ENCODE peak calls at places on chromosomes 1 and 21, in five cellular contexts. One of them, this sample, is unnamed.
A peak's percentile ranks its signal among the peaks of the same experiment; 100 is the strongest.

GRCh38 chr1:26168410-26169167 is at the start of gene C1orf232:
- DNase-seq in DMS153: peak; percentile 65
- DNase-seq in AG10803: no peak
- DNase-seq in WTC11: no peak
- DNase-seq in activated naive CD8-positive, alpha-beta T cell treated with anti-CD3 and anti-CD28 coated beads, Interleukin-2, amount 50 U/mL, for 24 hours: no peak
- DNase-seq in this sample: no peak

GRCh38 chr1:235911876-235912275 is 45.2 kb upstream of the LYST start:
- DNase-seq in activated naive CD8-positive, alpha-beta T cell treated with anti-CD3 and anti-CD28 coated beads, Interleukin-2, amount 50 U/mL, for 24 hours: no peak
- DNase-seq in WTC11: no peak
- DNase-seq in AG10803: no peak
- DNase-seq in DMS153: no peak
- DNase-seq in this sample: no peak

GRCh38 chr1:43936470-43937151 is 3.0 kb downstream of the ARTN start:
- DNase-seq in WTC11: peak; percentile 66
- DNase-seq in activated naive CD8-positive, alpha-beta T cell treated with anti-CD3 and anti-CD28 coated beads, Interleukin-2, amount 50 U/mL, for 24 hours: no peak
- DNase-seq in AG10803: no peak
- DNase-seq in DMS153: no peak
- DNase-seq in this sample: no peak

GRCh38 chr1:178495741-178496409 is 889 bp downstream of the CLEC20A start:
- DNase-seq in WTC11: no peak
- DNase-seq in activated naive CD8-positive, alpha-beta T cell treated with anti-CD3 and anti-CD28 coated beads, Interleukin-2, amount 50 U/mL, for 24 hours: no peak
- DNase-seq in AG10803: no peak
- DNase-seq in DMS153: no peak
- DNase-seq in this sample: no peak

GRCh38 chr1:62424412-62424811 is 12.4 kb upstream of the USP1 start:
- DNase-seq in WTC11: no peak
- DNase-seq in DMS153: no peak
- DNase-seq in AG10803: peak; percentile 19
- DNase-seq in activated naive CD8-positive, alpha-beta T cell treated with anti-CD3 and anti-CD28 coated beads, Interleukin-2, amount 50 U/mL, for 24 hours: no peak
- DNase-seq in this sample: no peak

GRCh38 chr1:235931181-235931738 is 64.6 kb upstream of the LYST start:
- DNase-seq in DMS153: no peak
- DNase-seq in WTC11: no peak
- DNase-seq in activated naive CD8-positive, alpha-beta T cell treated with anti-CD3 and anti-CD28 coated beads, Interleukin-2, amount 50 U/mL, for 24 hours: no peak
- DNase-seq in AG10803: no peak
- DNase-seq in this sample: no peak

GRCh38 chr1:67307251-67308060 is at the start of gene IL12RB2:
- DNase-seq in WTC11: peak; percentile 36
- DNase-seq in activated naive CD8-positive, alpha-beta T cell treated with anti-CD3 and anti-CD28 coated beads, Interleukin-2, amount 50 U/mL, for 24 hours: peak; percentile 62
- DNase-seq in AG10803: no peak
- DNase-seq in DMS153: no peak
- DNase-seq in this sample: peak; percentile 52

GRCh38 chr1:99811075-99811474 is 39.1 kb upstream of the AGL start:
- DNase-seq in AG10803: no peak
- DNase-seq in DMS153: no peak
- DNase-seq in WTC11: no peak
- DNase-seq in activated naive CD8-positive, alpha-beta T cell treated with anti-CD3 and anti-CD28 coated beads, Interleukin-2, amount 50 U/mL, for 24 hours: no peak
- DNase-seq in this sample: no peak

GRCh38 chr1:178784131-178784536 is 59.1 kb downstream of the RALGPS2 start:
- DNase-seq in DMS153: no peak
- DNase-seq in AG10803: no peak
- DNase-seq in WTC11: no peak
- DNase-seq in activated naive CD8-positive, alpha-beta T cell treated with anti-CD3 and anti-CD28 coated beads, Interleukin-2, amount 50 U/mL, for 24 hours: no peak
- DNase-seq in this sample: no peak

GRCh38 chr1:33133478-33134105 is 48.3 kb downstream of the TRIM62 start:
- DNase-seq in AG10803: peak; percentile 64
- DNase-seq in WTC11: no peak
- DNase-seq in activated naive CD8-positive, alpha-beta T cell treated with anti-CD3 and anti-CD28 coated beads, Interleukin-2, amount 50 U/mL, for 24 hours: no peak
- DNase-seq in DMS153: no peak
- DNase-seq in this sample: no peak

GRCh38 chr1:67724928-67725560 is 40.0 kb downstream of the GADD45A start:
- DNase-seq in AG10803: peak; percentile 93
- DNase-seq in DMS153: peak; percentile 61
- DNase-seq in activated naive CD8-positive, alpha-beta T cell treated with anti-CD3 and anti-CD28 coated beads, Interleukin-2, amount 50 U/mL, for 24 hours: no peak
- DNase-seq in WTC11: no peak
- DNase-seq in this sample: peak; percentile 57

GRCh38 chr21:28783641-28784185 is 209.0 kb downstream of the LTN1 start:
- DNase-seq in activated naive CD8-positive, alpha-beta T cell treated with anti-CD3 and anti-CD28 coated beads, Interleukin-2, amount 50 U/mL, for 24 hours: no peak
- DNase-seq in WTC11: no peak
- DNase-seq in DMS153: no peak
- DNase-seq in AG10803: no peak
- DNase-seq in this sample: no peak

GRCh38 chr1:154791292-154792278 is 78.5 kb downstream of the KCNN3 start:
- DNase-seq in activated naive CD8-positive, alpha-beta T cell treated with anti-CD3 and anti-CD28 coated beads, Interleukin-2, amount 50 U/mL, for 24 hours: peak; percentile 77
- DNase-seq in WTC11: no peak
- DNase-seq in AG10803: peak; percentile 12
- DNase-seq in DMS153: peak; percentile 29
- DNase-seq in this sample: peak; percentile 51

GRCh38 chr1:61887076-61887867 is 145.0 kb downstream of the PATJ start:
- DNase-seq in AG10803: no peak
- DNase-seq in activated naive CD8-positive, alpha-beta T cell treated with anti-CD3 and anti-CD28 coated beads, Interleukin-2, amount 50 U/mL, for 24 hours: no peak
- DNase-seq in DMS153: peak; percentile 83
- DNase-seq in WTC11: no peak
- DNase-seq in this sample: no peak

This sample was measured in KBM-7.